ENCODE peak calls at places on chromosome 20, in six cellular contexts. X is psoas muscle, F is GM18507, T is nephron progenitor cell, L is fibroblast of lung, N is LoVo. I is an unnamed sample.

GRCh38 chr20:7010584-7010983 is 243.1 kb downstream of the BMP2 start:
- DNase-seq in X (no peak), F (no peak), T (no peak), L (peak), N (no peak), I (no peak)

GRCh38 chr20:2692886-2693285 is 306 bp downstream of the EBF4 start:
- DNase-seq in X (no peak), F (no peak), T (peak), L (no peak), N (no peak), I (peak)

GRCh38 chr20:49398401-49399144 is 83.9 kb downstream of the KCNB1 start:
- DNase-seq in X (no peak), F (no peak), T (no peak), L (no peak), N (no peak), I (no peak)

GRCh38 chr20:25020901-25021301 is 28.4 kb upstream of the APMAP start:
- DNase-seq in X (peak), F (no peak), T (no peak), L (no peak), N (no peak), I (no peak)

GRCh38 chr20:46648903-46649649 is 2.2 kb downstream of the SLC13A3 start:
- DNase-seq in X (no peak), F (no peak), T (no peak), L (no peak), N (no peak), I (no peak)

GRCh38 chr20:62905536-62906117 is 20.7 kb downstream of the DIDO1 start:
- DNase-seq in X (no peak), F (no peak), T (no peak), L (no peak), N (no peak), I (no peak)

GRCh38 chr20:48769111-48769879 is 58.5 kb downstream of the PREX1 start:
- DNase-seq in X (no peak), F (no peak), T (no peak), L (no peak), N (no peak), I (no peak)

GRCh38 chr20:64212750-64213149 is 42.8 kb upstream of the PCMTD2 start:
- DNase-seq in X (peak), F (no peak), T (no peak), L (peak), N (no peak), I (no peak)

GRCh38 chr20:4708036-4708435 is 13.7 kb upstream of the PRND start:
- DNase-seq in X (no peak), F (no peak), T (no peak), L (no peak), N (no peak), I (no peak)

GRCh38 chr20:49938173-49939163 is 2.3 kb downstream of the RNF114 start:
- DNase-seq in X (peak), F (no peak), T (peak), L (peak), N (no peak), I (no peak)

I was measured in GM19239.